ENCODE peak calls at places on chromosomes 5 and 9, in eight cellular contexts. M is PC-3, B is mammary epithelial cell, K is SK-N-SH, P is K562, F is H9, Z is IMR-90, C is hepatocyte. X is an unnamed sample.

GRCh38 chr5:55694152-55694830 is 17.8 kb downstream of the SLC38A9 start:
- DNase-seq in C (peak; percentile 34), P (no peak), B (peak; percentile 36), Z (peak; percentile 43), K (peak; percentile 21), F (no peak), M (peak; percentile 34), X (peak; percentile 84)

GRCh38 chr5:32444191-32444945 is at the start of gene ZFR:
- DNase-seq in K (peak; percentile 99), F (peak; percentile 93), P (peak; percentile 97), B (peak; percentile 81), C (peak; percentile 96), Z (peak; percentile 85), M (peak; percentile 89), X (peak; percentile 99)

GRCh38 chr9:130029223-130029583 is 13.8 kb downstream of the FNBP1 start:
- DNase-seq in Z (no peak), M (no peak), K (no peak), P (no peak), B (no peak), C (no peak), F (no peak), X (no peak)

GRCh38 chr5:10324519-10325370 is 17.0 kb upstream of the CMBL start:
- DNase-seq in F (peak; percentile 9), K (no peak), B (no peak), P (peak; percentile 55), C (no peak), M (peak; percentile 31), Z (no peak), X (no peak)

GRCh38 chr9:93891549-93892310 is 63.4 kb downstream of the BARX1 start:
- DNase-seq in F (no peak), B (no peak), Z (no peak), C (no peak), K (no peak), M (no peak), P (no peak), X (peak; percentile 25)

GRCh38 chr9:36818242-36818938 is 215.7 kb downstream of the PAX5 start:
- DNase-seq in F (peak; percentile 44), B (no peak), K (no peak), P (peak; percentile 10), C (no peak), M (no peak), Z (no peak), X (peak; percentile 84)

GRCh38 chr5:38551020-38552017 is 5.1 kb downstream of the LIFR start:
- DNase-seq in K (peak; percentile 52), M (peak; percentile 80), F (no peak), C (peak; percentile 65), P (peak; percentile 18), B (peak; percentile 23), Z (peak; percentile 73), X (peak; percentile 78)

GRCh38 chr5:141234109-141234508 is 11.0 kb downstream of the PCDHB14 start:
- DNase-seq in C (no peak), B (peak; percentile 7), K (no peak), Z (peak; percentile 3), F (no peak), M (no peak), P (no peak), X (no peak)

GRCh38 chr5:122805481-122805880 is 30.6 kb downstream of the SNX2 start:
- DNase-seq in F (no peak), C (no peak), B (peak; percentile 25), P (no peak), K (no peak), M (no peak), Z (peak; percentile 52), X (no peak)

GRCh38 chr5:65032250-65032649 is 263.5 kb downstream of the CWC27 start:
- DNase-seq in K (no peak), P (no peak), C (no peak), F (no peak), Z (peak; percentile 100), B (no peak), M (no peak), X (peak; percentile 96)

GRCh38 chr9:87716141-87716540 is 9.8 kb upstream of the CTSL start:
- DNase-seq in B (no peak), Z (no peak), K (no peak), F (no peak), M (peak; percentile 60), C (peak; percentile 56), P (no peak), X (no peak)

GRCh38 chr9:124222918-124223720 is 34.6 kb upstream of the NEK6 start:
- DNase-seq in C (peak; percentile 86), B (no peak), M (peak; percentile 82), Z (peak; percentile 38), K (no peak), F (no peak), P (no peak), X (no peak)

GRCh38 chr5:149133795-149134777 is 7.2 kb upstream of the ABLIM3 start:
- DNase-seq in K (no peak), M (peak; percentile 100), C (no peak), B (peak; percentile 89), Z (peak; percentile 92), P (peak; percentile 22), F (no peak), X (peak; percentile 94)

GRCh38 chr5:68046445-68046844 is 169.1 kb upstream of the PIK3R1 start:
- DNase-seq in K (no peak), P (no peak), M (peak; percentile 58), F (no peak), B (peak; percentile 96), C (peak; percentile 68), Z (peak; percentile 98), X (peak; percentile 62)

GRCh38 chr5:171577940-171578856 is 158.8 kb downstream of the FGF18 start:
- DNase-seq in B (no peak), M (no peak), F (no peak), P (no peak), K (no peak), Z (no peak), C (no peak), X (no peak)

GRCh38 chr5:139472410-139473030 is 1.7 kb downstream of the SMIM33 start:
- DNase-seq in Z (no peak), P (peak; percentile 4), K (no peak), M (no peak), C (no peak), B (no peak), F (no peak), X (peak; percentile 27)
- H2AFZ ChIP-seq in Z (no peak overlapping the region), P (peak overlapping the region; percentile 8), K (no peak overlapping the region), M (no peak overlapping the region), C (peak overlapping the region; percentile 20), B (no peak overlapping the region), F (no peak overlapping the region), X (no peak overlapping the region)

DNA sequence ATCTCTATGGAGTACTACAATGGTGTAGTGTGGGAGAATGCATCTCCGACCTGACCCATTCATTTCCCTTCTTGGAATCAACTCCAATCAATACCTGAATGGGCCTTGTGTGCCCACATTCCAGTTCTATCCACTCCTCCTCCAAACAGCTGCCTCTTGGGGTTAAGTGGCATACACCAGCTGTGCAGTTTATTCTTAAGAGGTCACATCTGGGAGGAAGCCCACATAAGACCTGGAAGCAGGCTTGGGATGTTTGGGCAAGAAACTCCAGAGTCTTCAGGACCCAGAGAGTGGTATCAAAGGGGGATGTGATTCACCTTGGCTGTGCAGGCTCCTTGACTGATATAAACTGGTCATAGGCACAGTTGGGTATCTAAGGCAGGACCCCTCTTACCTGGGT is 46.0 kb downstream of the ACTBL2 start:
- DNase-seq in M (no peak), Z (no peak), C (no peak), K (no peak), P (no peak), B (no peak), F (no peak), X (no peak)
- H2AFZ ChIP-seq in M (no peak overlapping the region), Z (no peak overlapping the region), C (no peak overlapping the region), K (no peak overlapping the region), P (no peak overlapping the region), B (no peak overlapping the region), F (no peak overlapping the region), X (no peak overlapping the region)

DNA sequence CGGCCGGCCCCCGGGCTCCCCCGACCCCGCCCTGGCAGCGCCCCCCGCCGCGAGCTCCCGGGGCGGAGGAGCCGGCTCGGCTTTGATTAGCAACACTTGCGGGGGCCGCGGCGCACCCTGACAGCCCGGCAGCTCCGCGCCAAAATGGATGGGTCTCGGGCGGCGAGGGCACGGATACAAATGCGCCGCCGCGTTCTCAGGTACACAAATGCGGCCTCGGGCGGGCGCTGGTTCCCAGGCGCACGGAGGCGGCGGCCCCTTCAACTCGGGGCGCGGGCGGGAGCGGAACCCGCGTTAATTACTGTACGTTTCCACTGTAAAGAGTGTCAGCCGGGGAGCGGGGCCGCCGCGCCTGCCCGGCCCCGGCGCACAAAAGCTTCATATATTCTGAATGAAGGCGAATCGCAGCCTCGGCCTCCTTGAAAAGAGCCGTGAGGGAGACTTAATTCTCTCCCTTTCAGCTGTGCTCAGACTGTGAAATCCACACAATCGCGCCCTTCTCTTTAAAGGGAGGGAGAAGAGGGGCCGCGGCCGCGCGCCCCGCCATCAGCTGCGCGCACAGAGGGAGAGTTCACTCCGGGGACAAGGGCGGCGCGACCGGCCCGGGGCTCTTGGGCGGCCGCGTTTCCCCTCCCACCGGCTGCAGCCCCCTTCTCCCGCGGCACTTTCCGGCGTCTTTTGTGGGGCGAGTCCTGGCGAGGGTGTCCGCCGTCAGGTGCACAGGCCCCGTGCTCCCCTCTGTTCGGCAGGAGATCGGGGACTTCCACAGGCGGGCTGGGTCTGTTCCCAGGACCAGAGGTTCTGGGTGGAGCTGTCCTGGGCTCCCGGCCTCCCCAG is 27.0 kb downstream of the MSX2 start:
- DNase-seq in P (no peak), C (peak; percentile 59), B (peak; percentile 14), K (peak; percentile 87), Z (no peak), F (peak; percentile 52), M (no peak), X (no peak)
- H2AFZ ChIP-seq in P (no peak overlapping the region), C (peak overlapping the region; percentile 98), B (peak overlapping the region; percentile 72), K (peak overlapping the region; percentile 93), Z (peak overlapping the region; percentile 85), F (no peak overlapping the region), M (peak overlapping the region; percentile 53), X (no peak overlapping the region)

DNA sequence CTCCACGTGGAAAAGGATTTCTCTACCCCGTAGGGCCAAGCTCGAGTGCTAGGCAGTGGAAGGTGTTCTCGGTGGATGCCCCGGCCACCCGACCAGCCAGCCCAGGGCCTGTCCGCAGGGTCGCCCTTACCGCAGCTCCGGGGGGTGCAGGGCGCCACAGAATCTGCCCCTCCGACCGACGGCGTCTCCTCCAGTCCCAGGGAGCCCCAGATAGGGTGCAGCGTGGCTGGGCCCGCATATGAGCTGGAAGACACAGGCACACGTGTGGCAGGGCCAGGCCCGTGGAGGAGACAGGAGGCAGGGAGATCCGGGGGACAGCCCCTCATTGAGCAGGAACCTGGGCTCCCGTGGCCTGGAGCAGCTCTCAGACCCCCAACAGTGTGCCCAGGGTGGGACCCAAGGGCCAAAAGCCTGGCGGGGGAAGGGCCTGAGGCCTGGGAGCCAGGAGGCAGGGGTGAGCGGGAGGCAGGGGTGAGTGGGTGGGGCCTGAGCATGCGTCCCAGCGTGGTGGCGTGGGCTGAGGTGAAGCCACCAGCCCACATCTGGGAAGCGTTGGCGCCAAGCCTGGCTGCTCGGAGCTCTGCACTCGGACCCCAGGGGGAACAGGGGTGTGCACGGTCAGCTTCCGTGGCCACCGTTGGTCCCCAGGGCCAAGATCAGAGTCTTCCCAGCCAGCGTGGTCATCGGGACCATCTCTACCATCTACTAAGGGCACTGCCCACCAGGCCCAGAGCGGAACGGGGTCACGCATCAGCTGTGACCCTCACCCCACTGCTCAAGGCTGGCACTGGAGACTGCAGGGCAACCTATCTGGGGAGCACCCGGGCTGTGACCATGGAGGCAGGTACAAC is 22.2 kb downstream of the CCDC187 start:
- DNase-seq in B (no peak), M (no peak), Z (no peak), C (no peak), K (no peak), F (no peak), P (peak; percentile 51), X (no peak)
- H2AFZ ChIP-seq in B (no peak overlapping the region), M (no peak overlapping the region), Z (no peak overlapping the region), C (no peak overlapping the region), K (no peak overlapping the region), F (no peak overlapping the region), P (no peak overlapping the region), X (no peak overlapping the region)

X was measured in osteoblast.